ENCODE peak calls at places on chromosomes 11 and 22, in four cellular contexts. E, L, W and X are unnamed samples.

GRCh38 chr11:6320411-6321207 is at the start of gene CAVIN3:
- DNase-seq in L (peak), W (no peak), E (peak), X (no peak)

GRCh38 chr11:3182462-3182852 is 17.3 kb upstream of the OSBPL5 start:
- DNase-seq in W (no peak), E (no peak), L (no peak), X (no peak)

GRCh38 chr11:2526808-2527381 is 82.1 kb downstream of the KCNQ1 start:
- DNase-seq in L (no peak), E (peak), W (no peak), X (no peak)

GRCh38 chr11:75812542-75813040 is 2.4 kb upstream of the UVRAG start:
- DNase-seq in E (no peak), W (no peak), L (no peak), X (no peak)

GRCh38 chr11:62400760-62401159 is 18.1 kb upstream of the SCGB1A1 start:
- DNase-seq in L (no peak), W (no peak), E (peak), X (no peak)

GRCh38 chr11:14620027-14620511 is 23.5 kb upstream of the PDE3B start:
- DNase-seq in W (no peak), E (no peak), L (no peak), X (no peak)

GRCh38 chr11:67276821-67277230 is 10.6 kb downstream of the GRK2 start:
- DNase-seq in W (no peak), L (no peak), E (no peak), X (no peak)

GRCh38 chr11:862028-862703 is 19.5 kb downstream of the TSPAN4 start:
- DNase-seq in E (no peak), L (no peak), W (no peak), X (no peak)

GRCh38 chr11:93319224-93319839 is 11.2 kb upstream of the DEUP1 start:
- DNase-seq in L (no peak), W (no peak), E (no peak), X (no peak)

GRCh38 chr11:61532136-61533038 is 23.8 kb downstream of the LRRC10B start:
- DNase-seq in W (peak), E (peak), L (peak), X (no peak)

GRCh38 chr11:12270215-12270797 is 107.1 kb upstream of the PARVA start:
- DNase-seq in W (no peak), L (no peak), E (no peak), X (no peak)

GRCh38 chr11:68498313-68498712 is 37.8 kb downstream of the PPP6R3 start:
- DNase-seq in E (peak), L (no peak), W (no peak), X (no peak)

GRCh38 chr22:26097840-26098239 is 71.4 kb upstream of the SEZ6L start:
- DNase-seq in W (no peak), E (no peak), L (no peak), X (no peak)

GRCh38 chr11:111359223-111360149 is 19.6 kb downstream of the POU2AF1 start:
- DNase-seq in L (peak), E (no peak), W (no peak), X (no peak)

GRCh38 chr11:82682003-82682751 is 51.5 kb downstream of the FAM181B start:
- DNase-seq in L (peak), W (peak), E (no peak), X (no peak)

GRCh38 chr11:66570117-66570825 is 1.9 kb upstream of the CTSF start:
- DNase-seq in L (no peak), W (no peak), E (no peak), X (no peak)

GRCh38 chr11:64224891-64225607 is 937 bp downstream of the TRPT1 start:
- DNase-seq in L (no peak), E (no peak), W (no peak), X (no peak)

GRCh38 chr11:126313826-126314225 is 10.0 kb downstream of the DCPS start:
- DNase-seq in W (no peak), E (no peak), L (no peak), X (no peak)

GRCh38 chr22:47653921-47654320 is 891.5 kb downstream of the TBC1D22A start:
- DNase-seq in L (no peak), W (no peak), E (no peak), X (no peak)

GRCh38 chr22:37563153-37564081 is 3.1 kb downstream of the CDC42EP1 start:
- DNase-seq in E (peak), W (no peak), L (peak), X (no peak)